ENCODE peak calls at places on chromosome 7, in nine cellular contexts. N, O, A, E, D, Y, C, L and I are unnamed samples. For H3K4me1 and H3K36me3, the result is how much of the 10 kb centered on the place peaks cover.

GRCh38 chr7:142053988-142054387 is 57.5 kb upstream of the MGAM2 start:
- DNase-seq in Y (no peak), N (no peak), L (no peak), D (no peak), A (no peak), O (no peak), C (no peak), E (no peak), I (no peak)

GRCh38 chr7:129951076-129952011 is 1.4 kb downstream of the UBE2H start:
- DNase-seq in A (peak), D (no peak), Y (peak), E (peak), C (peak), N (peak), O (no peak), L (peak), I (no peak)

GRCh38 chr7:134378562-134378961 is 61.8 kb upstream of the SLC35B4 start:
- DNase-seq in L (no peak), E (no peak), N (no peak), C (no peak), Y (no peak), A (no peak), D (no peak), O (no peak), I (no peak)

GRCh38 chr7:142629588-142630260 is 119.5 kb upstream of the PRSS1 start:
- DNase-seq in N (peak), L (no peak), D (no peak), A (no peak), O (no peak), E (no peak), Y (no peak), C (no peak), I (no peak)

GRCh38 chr7:112708236-112708635 is 82.0 kb downstream of the TMEM168 start:
- DNase-seq in Y (no peak), D (no peak), L (no peak), A (no peak), C (no peak), O (no peak), E (no peak), N (no peak), I (no peak)

GRCh38 chr7:117217121-117217520 is 105.7 kb downstream of the WNT2 start:
- DNase-seq in D (no peak), Y (no peak), O (no peak), C (no peak), N (no peak), L (no peak), E (no peak), A (no peak), I (no peak)

GRCh38 chr7:73985737-73986141 is 42.2 kb upstream of the ELN start:
- DNase-seq in N (no peak), Y (no peak), C (no peak), E (peak), L (no peak), A (no peak), D (no peak), O (no peak), I (no peak)

GRCh38 chr7:124881981-124882380 is 47.6 kb downstream of the POT1 start:
- DNase-seq in N (no peak), Y (no peak), D (no peak), E (no peak), A (no peak), L (no peak), C (no peak), O (no peak), I (no peak)

GRCh38 chr7:155090647-155091046 is 20.5 kb downstream of the HTR5A start:
- DNase-seq in L (no peak), O (no peak), D (no peak), E (no peak), C (no peak), Y (no peak), A (no peak), N (no peak), I (no peak)

GRCh38 chr7:133109816-133110215 is 27.9 kb upstream of the CHCHD3 start:
- DNase-seq in C (no peak), E (no peak), A (no peak), L (no peak), O (no peak), D (no peak), N (no peak), Y (no peak), I (no peak)

GRCh38 chr7:77757589-77757988 is 40.6 kb downstream of the TMEM60 start:
- DNase-seq in N (no peak), C (no peak), L (no peak), A (no peak), O (no peak), Y (no peak), E (no peak), D (no peak), I (no peak)

GRCh38 chr7:83936056-83936703 is 258.4 kb downstream of the SEMA3A start:
- DNase-seq in O (no peak), D (peak), A (peak), N (peak), E (no peak), Y (peak), L (peak), C (peak), I (peak)

GRCh38 chr7:129376778-129377700 is 57.2 kb upstream of the STRIP2 start:
- DNase-seq in Y (peak), E (no peak), D (no peak), C (no peak), N (no peak), L (no peak), A (no peak), O (no peak), I (no peak)

GRCh38 chr7:81140775-81141174 is 221.9 kb upstream of the SEMA3C start:
- DNase-seq in N (no peak), A (no peak), E (no peak), D (no peak), L (no peak), O (no peak), C (no peak), Y (no peak), I (no peak)

GRCh38 chr7:157490465-157490912 is 153.7 kb downstream of the DNAJB6 start:
- DNase-seq in O (no peak), C (peak), N (no peak), D (no peak), E (no peak), A (peak), L (no peak), Y (no peak), I (no peak)

GRCh38 chr7:159031135-159031701 is 113.4 kb downstream of the VIPR2 start:
- DNase-seq in O (peak), N (no peak), D (peak), C (peak), E (peak), Y (no peak), L (peak), A (no peak), I (no peak)

GRCh38 chr7:154424370-154424769 is 372.2 kb downstream of the DPP6 start:
- DNase-seq in Y (no peak), L (no peak), N (no peak), A (no peak), D (no peak), O (no peak), C (no peak), E (no peak), I (no peak)

GRCh38 chr7:123270553-123270952 is 70.8 kb upstream of the SLC13A1 start:
- DNase-seq in E (no peak), Y (no peak), L (no peak), D (no peak), A (no peak), C (no peak), O (no peak), N (no peak), I (no peak)

GRCh38 chr7:136964347-136964746 is 95.9 kb downstream of the CHRM2 start:
- DNase-seq in D (no peak), L (no peak), E (no peak), N (no peak), O (no peak), Y (peak), A (no peak), C (no peak), I (no peak)

GRCh38 chr7:91789086-91789485 is 91.4 kb downstream of the MTERF1 start:
- DNase-seq in Y (no peak), E (no peak), L (no peak), N (no peak), D (no peak), C (no peak), A (no peak), O (no peak), I (no peak)

GRCh38 chr7:30556854-30557644 is 37.6 kb upstream of the GARS1 start:
- DNase-seq in A (no peak), N (no peak), E (no peak), C (no peak), D (no peak), O (peak), Y (no peak), L (no peak), I (no peak)

GRCh38 chr7:125878235-125878928 is 948.8 kb upstream of the POT1 start:
- DNase-seq in E (no peak), N (no peak), Y (no peak), A (no peak), L (no peak), D (no peak), O (no peak), C (no peak), I (no peak)

GRCh38 chr7:13850185-13850752 is 139.2 kb downstream of the ETV1 start:
- DNase-seq in Y (peak), O (no peak), A (no peak), C (no peak), L (no peak), E (no peak), D (no peak), N (no peak), I (no peak)

GRCh38 chr7:132202541-132202940 is 373.7 kb downstream of the PLXNA4 start:
- DNase-seq in O (no peak), Y (no peak), E (no peak), N (no peak), C (no peak), L (no peak), A (no peak), D (no peak), I (no peak)

GRCh38 chr7:27071622-27072390 is 24.0 kb downstream of the HOXA1 start:
- DNase-seq in Y (no peak), A (no peak), N (no peak), O (no peak), L (no peak), C (no peak), E (no peak), D (no peak), I (no peak)

GRCh38 chr7:99943641-99944507 is 14.5 kb upstream of the GJC3 start:
- DNase-seq in D (no peak), Y (no peak), N (no peak), A (peak), E (no peak), O (no peak), C (no peak), L (no peak), I (no peak)

GRCh38 chr7:134016223-134016941 is 110.8 kb upstream of the LRGUK start:
- DNase-seq in D (no peak), C (no peak), E (no peak), O (no peak), N (peak), A (peak), L (peak), Y (peak), I (no peak)

GRCh38 chr7:105596866-105597265 is 15.6 kb upstream of the EFCAB10 start:
- DNase-seq in L (no peak), E (no peak), Y (no peak), C (no peak), N (no peak), D (no peak), O (no peak), A (no peak), I (no peak)

GRCh38 chr7:69812756-69813155 is 214.5 kb downstream of the AUTS2 start:
- DNase-seq in C (no peak), L (no peak), A (no peak), E (no peak), Y (no peak), N (no peak), D (no peak), O (no peak), I (no peak)

GRCh38 chr7:82975811-82976468 is 186.7 kb downstream of the PCLO start:
- DNase-seq in D (no peak), E (no peak), L (no peak), Y (no peak), A (no peak), N (no peak), O (no peak), C (no peak), I (no peak)

GRCh38 chr7:131931368-131931767 is 374.9 kb upstream of the PODXL start:
- DNase-seq in Y (no peak), E (no peak), O (no peak), D (no peak), N (no peak), C (no peak), A (no peak), L (no peak), I (no peak)

GRCh38 chr7:45347804-45348203 is 190.2 kb downstream of the RAMP3 start:
- DNase-seq in D (no peak), O (no peak), E (no peak), C (no peak), L (no peak), A (no peak), Y (no peak), N (no peak), I (no peak)

GRCh38 chr7:129877146-129877792 is 75.5 kb downstream of the UBE2H start:
- DNase-seq in O (no peak), D (no peak), E (no peak), N (no peak), Y (no peak), L (no peak), A (no peak), C (no peak), I (no peak)

GRCh38 chr7:144398291-144398690 is 5.2 kb downstream of the NOBOX start:
- DNase-seq in O (no peak), D (no peak), C (no peak), L (no peak), Y (no peak), E (no peak), A (no peak), N (no peak), I (no peak)

GRCh38 chr7:120611959-120612358 is 246.0 kb downstream of the TSPAN12 start:
- DNase-seq in D (no peak), C (no peak), A (no peak), N (no peak), Y (no peak), E (no peak), O (no peak), L (no peak), I (no peak)

GRCh38 chr7:50502947-50503346 is 52.8 kb upstream of the FIGNL1 start:
- DNase-seq in Y (no peak), C (peak), E (no peak), O (no peak), N (no peak), L (peak), D (peak), A (no peak), I (no peak)

GRCh38 chr7:50507898-50508470 is 57.2 kb downstream of the DDC start:
- DNase-seq in A (no peak), Y (no peak), E (no peak), D (peak), C (no peak), O (no peak), L (no peak), N (peak), I (no peak)

GRCh38 chr7:50508471-50508943 is 56.7 kb downstream of the DDC start:
- DNase-seq in C (no peak), E (no peak), O (no peak), A (no peak), N (no peak), D (no peak), Y (no peak), L (no peak), I (no peak)

GRCh38 chr7:50504646-50505546 is 54.7 kb upstream of the FIGNL1 start:
- DNase-seq in N (no peak), D (peak), E (no peak), C (no peak), L (no peak), Y (no peak), A (no peak), O (no peak), I (no peak)

GRCh38 chr7:50505553-50505952 is 55.4 kb upstream of the FIGNL1 start:
- DNase-seq in N (no peak), L (no peak), C (no peak), A (no peak), D (no peak), O (no peak), Y (no peak), E (no peak), I (no peak)
- H3K4me1 ChIP-seq in N (under half), L (under half), C (under half), A (under half), D (half or more), O (under half), Y (under half), E (under half), I (under half)

GRCh38 chr7:5373300-5373699 is 50.3 kb downstream of the TNRC18 start:
- DNase-seq in A (no peak), O (no peak), E (no peak), Y (no peak), N (no peak), C (peak), L (no peak), D (no peak), I (no peak)

GRCh38 chr7:5362466-5362865 is 61.2 kb downstream of the TNRC18 start:
- DNase-seq in E (no peak), L (no peak), N (no peak), D (no peak), Y (no peak), C (no peak), O (no peak), A (no peak), I (no peak)

GRCh38 chr7:5370454-5371353 is 52.9 kb downstream of the TNRC18 start:
- DNase-seq in L (no peak), E (no peak), Y (no peak), A (no peak), D (no peak), N (no peak), C (peak), O (no peak), I (peak)

GRCh38 chr7:5363729-5364128 is 59.9 kb downstream of the TNRC18 start:
- DNase-seq in C (no peak), O (no peak), A (no peak), L (no peak), Y (no peak), E (no peak), N (no peak), D (no peak), I (no peak)

DNA sequence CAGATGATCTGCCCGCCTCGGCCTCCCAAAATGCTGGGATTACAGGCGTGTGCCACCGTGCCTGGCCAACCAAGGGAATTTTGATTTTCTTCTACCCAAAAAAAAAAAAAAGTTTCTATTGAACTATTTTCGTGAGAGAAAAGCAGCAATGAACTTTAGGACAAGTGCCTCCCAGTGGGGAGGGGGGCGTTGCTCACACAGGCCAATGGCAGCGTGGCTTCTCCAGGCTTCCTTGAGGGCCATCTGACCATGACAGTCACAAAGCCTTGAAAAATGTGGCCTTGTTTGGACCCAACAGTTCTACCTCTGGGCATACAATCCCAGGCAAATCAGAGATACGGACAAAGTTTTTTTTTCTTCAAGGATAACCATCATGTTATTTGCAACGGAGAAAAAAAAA is 56.0 kb downstream of the TNRC18 start:
- DNase-seq in A (no peak), C (peak), N (no peak), E (no peak), Y (no peak), O (no peak), L (no peak), D (no peak), I (no peak)
- H3K36me3 ChIP-seq in A (under half), C (under half), N (under half), E (under half), Y (under half), O (under half), L (under half), D (under half), I (half or more)

GRCh38 chr7:28411876-28412662 is at the start of gene CREB5:
- DNase-seq in L (no peak), O (no peak), A (peak), D (no peak), E (no peak), N (peak), C (no peak), Y (no peak), I (no peak)
- TF ChIP-seq CTCF in L (no peak), O (no peak), A (peak), D (no peak), E (peak), N (peak), C (no peak), Y (no peak), I (no peak)

GRCh38 chr7:36186359-36186758 is 33.3 kb downstream of the EEPD1 start:
- DNase-seq in L (no peak), O (no peak), D (no peak), A (no peak), C (no peak), E (no peak), N (no peak), Y (no peak), I (no peak)

GRCh38 chr7:36185092-36185491 is 32.0 kb downstream of the EEPD1 start:
- DNase-seq in O (no peak), Y (no peak), E (no peak), N (no peak), L (no peak), C (no peak), D (no peak), A (no peak), I (no peak)

GRCh38 chr7:36186841-36187240 is 33.8 kb downstream of the EEPD1 start:
- DNase-seq in Y (no peak), L (no peak), C (no peak), N (no peak), D (no peak), O (no peak), A (no peak), E (no peak), I (no peak)

GRCh38 chr7:36188266-36188665 is 35.2 kb downstream of the EEPD1 start:
- DNase-seq in L (no peak), E (no peak), N (no peak), Y (no peak), C (no peak), D (no peak), A (no peak), O (no peak), I (no peak)

DNA sequence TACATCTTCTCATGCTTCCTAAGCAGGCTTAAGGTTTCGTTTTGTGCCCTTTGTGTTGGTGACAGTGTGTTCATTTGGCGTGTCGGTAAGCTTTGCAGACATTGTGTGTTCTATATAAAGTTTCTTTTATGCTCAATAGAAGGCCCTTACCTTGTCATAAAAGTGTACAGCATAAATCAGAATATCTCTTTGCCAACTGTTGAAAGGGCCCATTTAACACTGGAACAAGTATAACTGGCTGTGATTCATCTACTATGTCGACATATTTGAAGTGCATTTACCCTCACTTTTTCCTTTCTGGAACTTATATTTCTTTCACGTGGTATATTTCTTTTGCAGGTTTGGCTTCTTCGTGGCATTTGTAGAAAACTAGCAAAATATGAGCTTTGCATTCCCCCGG is 32.7 kb downstream of the EEPD1 start:
- DNase-seq in A (no peak), N (no peak), E (no peak), L (no peak), O (no peak), Y (no peak), D (no peak), C (no peak), I (no peak)
- H3K4me1 ChIP-seq in A (half or more), N (under half), E (under half), L (under half), O (under half), Y (under half), D (half or more), C (half or more), I (under half)

GRCh38 chr7:140732436-140732835 is 35.9 kb downstream of the NDUFB2 start:
- DNase-seq in Y (no peak), L (no peak), E (no peak), N (no peak), D (no peak), A (no peak), C (no peak), O (no peak), I (no peak)

GRCh38 chr7:140734729-140735128 is 38.2 kb downstream of the NDUFB2 start:
- DNase-seq in Y (no peak), L (no peak), O (no peak), A (no peak), N (no peak), C (no peak), D (no peak), E (no peak), I (no peak)

GRCh38 chr7:140738280-140738679 is 41.8 kb downstream of the NDUFB2 start:
- DNase-seq in D (no peak), A (no peak), Y (no peak), E (no peak), O (no peak), L (no peak), C (no peak), N (no peak), I (no peak)

GRCh38 chr7:140734096-140734495 is 37.6 kb downstream of the NDUFB2 start:
- DNase-seq in D (no peak), C (no peak), E (no peak), O (no peak), L (no peak), Y (no peak), N (no peak), A (peak), I (no peak)
- H3K36me3 ChIP-seq in D (half or more), C (under half), E (under half), O (under half), L (under half), Y (under half), N (under half), A (under half), I (under half)

DNA sequence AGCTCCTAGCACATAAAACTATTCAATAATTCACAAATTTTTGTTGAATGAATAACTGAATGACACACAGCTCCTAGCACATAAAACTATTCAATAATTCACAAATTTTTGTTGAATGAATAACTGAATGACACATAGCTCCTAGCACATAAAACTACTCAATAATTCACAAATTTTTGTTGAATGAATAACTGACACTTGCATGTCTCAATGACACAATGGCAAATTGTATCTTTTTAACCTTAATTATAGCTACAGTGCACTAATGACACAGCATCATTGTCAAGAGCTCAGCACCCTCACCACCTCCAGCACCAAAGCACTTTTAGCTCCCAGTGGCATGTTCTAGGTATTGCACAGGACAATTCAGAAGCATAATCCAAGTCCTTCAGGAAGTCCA is 131.6 kb downstream of the PDE1C start:
- DNase-seq in L (no peak), O (no peak), C (no peak), A (no peak), N (no peak), Y (peak), E (no peak), D (no peak), I (no peak)
- TF ChIP-seq CTCF in L (no peak), O (no peak), C (no peak), A (no peak), N (no peak), Y (no peak), E (no peak), D (no peak), I (no peak)